ENCODE peak calls at places on chromosomes 5 and 9, in nine cellular contexts. I is left ventricle myocardium inferior, B is left lung, H is endothelial cell of umbilical vein, F is dorsolateral prefrontal cortex, X is tibial nerve, Z is coronary artery, G is body of pancreas, P is HepG2. N is an unnamed sample.

GRCh38 chr5:116612431-116612830 is 37.8 kb upstream of the SEMA6A start:
- DNase-seq in I (no peak), B (no peak), H (no peak), F (no peak), X (no peak), Z (no peak), G (no peak), P (no peak), N (no peak)

GRCh38 chr9:129761901-129762359 is 9.1 kb upstream of the PTGES start:
- DNase-seq in I (no peak), B (no peak), H (no peak), F (no peak), X (no peak), Z (no peak), G (peak), P (no peak), N (no peak)

GRCh38 chr5:116097301-116097700 is 12.5 kb downstream of the COMMD10 start:
- DNase-seq in I (no peak), B (no peak), H (no peak), F (no peak), X (no peak), Z (no peak), G (no peak), P (no peak), N (no peak)

GRCh38 chr5:126512451-126512850 is 82.6 kb downstream of the ALDH7A1 start:
- DNase-seq in I (no peak), B (no peak), H (no peak), F (no peak), X (no peak), Z (no peak), G (no peak), P (no peak), N (no peak)

GRCh38 chr5:16809816-16810502 is 126.1 kb downstream of the MYO10 start:
- DNase-seq in I (peak), B (no peak), H (no peak), F (no peak), X (peak), Z (no peak), G (peak), P (peak), N (peak)

GRCh38 chr5:81922790-81923398 is 48.9 kb upstream of the ATG10 start:
- DNase-seq in I (no peak), B (no peak), H (no peak), F (no peak), X (no peak), Z (no peak), G (no peak), P (no peak), N (no peak)

GRCh38 chr9:126857261-126857960 is 3.0 kb upstream of the ZBTB34 start:
- DNase-seq in I (no peak), B (no peak), H (no peak), F (no peak), X (no peak), Z (no peak), G (peak), P (no peak), N (no peak)

GRCh38 chr5:635321-636055 is 23.3 kb downstream of the CEP72 start:
- DNase-seq in I (no peak), B (no peak), H (no peak), F (no peak), X (no peak), Z (no peak), G (no peak), P (no peak), N (no peak)

GRCh38 chr5:133261993-133262392 is 210.2 kb downstream of the HSPA4 start:
- DNase-seq in I (no peak), B (no peak), H (no peak), F (no peak), X (no peak), Z (no peak), G (peak), P (peak), N (no peak)

GRCh38 chr5:123670981-123671557 is 159.1 kb downstream of the CSNK1G3 start:
- DNase-seq in I (no peak), B (no peak), H (peak), F (peak), X (peak), Z (no peak), G (peak), P (peak), N (peak)

GRCh38 chr5:54171645-54172384 is 138.6 kb downstream of the ARL15 start:
- DNase-seq in I (no peak), B (no peak), H (peak), F (no peak), X (no peak), Z (no peak), G (peak), P (no peak), N (no peak)

GRCh38 chr5:93572101-93572772 is 8.8 kb downstream of the NR2F1-AS1 start:
- DNase-seq in I (no peak), B (no peak), H (no peak), F (no peak), X (no peak), Z (no peak), G (no peak), P (no peak), N (no peak)

GRCh38 chr9:130488621-130489330 is 44.0 kb downstream of the ASS1 start:
- DNase-seq in I (no peak), B (peak), H (no peak), F (no peak), X (no peak), Z (no peak), G (no peak), P (no peak), N (no peak)

GRCh38 chr5:172455511-172456061 is 1.3 kb upstream of the SH3PXD2B start:
- DNase-seq in I (no peak), B (no peak), H (peak), F (peak), X (no peak), Z (no peak), G (no peak), P (no peak), N (no peak)

GRCh38 chr9:113516840-113517577 is 53.5 kb downstream of the RGS3 start:
- DNase-seq in I (no peak), B (no peak), H (no peak), F (no peak), X (no peak), Z (no peak), G (no peak), P (no peak), N (no peak)

GRCh38 chr9:36748322-36748899 is 175.7 kb downstream of the MELK start:
- DNase-seq in I (peak), B (no peak), H (peak), F (no peak), X (peak), Z (no peak), G (peak), P (no peak), N (peak)

GRCh38 chr5:170491479-170491878 is 12.3 kb upstream of the KCNIP1 start:
- DNase-seq in I (no peak), B (no peak), H (peak), F (no peak), X (peak), Z (no peak), G (peak), P (no peak), N (no peak)

GRCh38 chr9:35749515-35750255 is 598 bp downstream of the RGP1 start:
- DNase-seq in I (no peak), B (no peak), H (peak), F (peak), X (no peak), Z (no peak), G (peak), P (no peak), N (no peak)

GRCh38 chr9:91486699-91487497 is 63.3 kb upstream of the NFIL3 start:
- DNase-seq in I (no peak), B (no peak), H (no peak), F (no peak), X (no peak), Z (no peak), G (no peak), P (no peak), N (no peak)

GRCh38 chr9:137205126-137206069 is at the start of the genes NDOR1 and TMEM203:
- DNase-seq in I (peak), B (peak), H (peak), F (peak), X (peak), Z (peak), G (peak), P (peak), N (peak)

GRCh38 chr5:172837640-172838039 is 3.6 kb downstream of the ERGIC1 start:
- DNase-seq in I (no peak), B (peak), H (peak), F (no peak), X (no peak), Z (no peak), G (peak), P (no peak), N (no peak)

GRCh38 chr5:203246-203645 is 12.0 kb downstream of the LRRC14B start:
- DNase-seq in I (no peak), B (no peak), H (no peak), F (no peak), X (no peak), Z (no peak), G (no peak), P (no peak), N (no peak)

GRCh38 chr9:129318121-129319075 is 140.3 kb upstream of the IER5L start:
- DNase-seq in I (no peak), B (no peak), H (no peak), F (no peak), X (no peak), Z (peak), G (peak), P (peak), N (peak)

GRCh38 chr9:89617978-89618377 is 13.2 kb downstream of the GADD45G start:
- DNase-seq in I (no peak), B (no peak), H (no peak), F (no peak), X (no peak), Z (no peak), G (peak), P (no peak), N (no peak)

GRCh38 chr5:144121577-144121976 is 48.9 kb downstream of the YIPF5 start:
- DNase-seq in I (no peak), B (no peak), H (peak), F (no peak), X (no peak), Z (no peak), G (no peak), P (no peak), N (no peak)

GRCh38 chr5:170603578-170604565 is 100.1 kb downstream of the KCNIP1 start:
- DNase-seq in I (peak), B (no peak), H (peak), F (peak), X (peak), Z (no peak), G (peak), P (peak), N (no peak)

GRCh38 chr9:4490705-4491620 is 695 bp downstream of the SLC1A1 start:
- DNase-seq in I (no peak), B (no peak), H (peak), F (peak), X (no peak), Z (no peak), G (no peak), P (no peak), N (peak)
- H3K27ac ChIP-seq in I (peak), B (peak), H (peak), F (peak), X (peak), Z (peak), G (peak), P (no peak), N (no peak)

DNA sequence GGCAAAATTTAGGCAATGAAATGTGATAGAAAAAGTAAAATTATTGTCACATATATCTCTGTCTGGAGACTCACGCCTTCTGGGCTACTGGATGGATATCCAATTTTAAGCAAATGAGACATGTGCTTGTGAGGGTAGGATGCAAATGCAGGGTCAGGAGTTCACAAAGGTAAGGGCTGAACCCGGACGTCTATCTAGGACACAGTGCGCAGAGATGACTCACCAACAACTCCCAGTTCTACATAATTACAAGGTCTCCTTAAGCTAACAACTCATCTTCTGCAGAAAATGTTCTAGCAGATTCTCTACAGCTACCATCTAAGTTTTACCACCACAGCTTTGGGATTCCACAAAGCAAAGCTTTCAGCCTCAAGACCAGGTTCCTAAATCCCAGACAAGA is 160.5 kb downstream of the ENTREP1 start:
- DNase-seq in I (no peak), B (no peak), H (no peak), F (no peak), X (no peak), Z (no peak), G (no peak), P (no peak), N (no peak)
- TF ChIP-seq CTCF in I (no peak), B (no peak), H (no peak), F (no peak), X (no peak), Z (no peak), G (no peak), P (no peak), N (no peak)

DNA sequence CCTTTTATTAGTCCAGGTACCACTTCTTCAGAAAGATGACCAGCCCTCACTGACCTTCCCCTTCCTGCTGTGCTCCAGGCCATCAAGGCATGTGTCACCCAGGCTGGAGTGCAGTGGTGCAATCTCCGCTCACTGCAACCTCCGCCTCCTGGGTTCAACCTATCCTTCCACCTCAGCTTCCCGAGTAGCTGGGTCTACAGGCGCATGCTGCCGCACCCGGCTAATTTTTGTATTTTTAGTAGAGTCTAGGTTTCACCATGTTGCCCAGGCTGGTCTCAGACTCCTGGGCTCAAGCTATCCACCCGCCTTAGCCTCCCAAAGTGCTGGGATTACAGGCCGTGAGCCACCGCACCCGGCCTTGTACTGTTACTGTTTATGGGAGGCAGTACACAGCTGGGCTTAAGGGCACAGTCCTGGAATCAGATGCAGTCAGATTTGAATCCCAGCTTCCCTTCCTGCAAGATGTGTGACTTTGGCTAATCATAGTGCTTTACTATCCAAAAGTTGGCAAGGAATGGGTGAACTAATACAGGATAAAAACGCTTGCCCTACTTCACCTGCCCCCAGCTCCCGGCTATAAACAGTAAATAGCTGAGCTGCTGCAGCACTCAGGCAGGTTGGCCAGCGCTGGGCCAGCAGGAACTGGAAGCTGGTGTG is 483 bp upstream of the EIF4EBP3 start:
- DNase-seq in I (no peak), B (no peak), H (no peak), F (no peak), X (no peak), Z (no peak), G (no peak), P (peak), N (no peak)
- H3K27ac ChIP-seq in I (peak), B (peak), H (no peak), F (peak), X (peak), Z (peak), G (peak), P (peak), N (peak)

DNA sequence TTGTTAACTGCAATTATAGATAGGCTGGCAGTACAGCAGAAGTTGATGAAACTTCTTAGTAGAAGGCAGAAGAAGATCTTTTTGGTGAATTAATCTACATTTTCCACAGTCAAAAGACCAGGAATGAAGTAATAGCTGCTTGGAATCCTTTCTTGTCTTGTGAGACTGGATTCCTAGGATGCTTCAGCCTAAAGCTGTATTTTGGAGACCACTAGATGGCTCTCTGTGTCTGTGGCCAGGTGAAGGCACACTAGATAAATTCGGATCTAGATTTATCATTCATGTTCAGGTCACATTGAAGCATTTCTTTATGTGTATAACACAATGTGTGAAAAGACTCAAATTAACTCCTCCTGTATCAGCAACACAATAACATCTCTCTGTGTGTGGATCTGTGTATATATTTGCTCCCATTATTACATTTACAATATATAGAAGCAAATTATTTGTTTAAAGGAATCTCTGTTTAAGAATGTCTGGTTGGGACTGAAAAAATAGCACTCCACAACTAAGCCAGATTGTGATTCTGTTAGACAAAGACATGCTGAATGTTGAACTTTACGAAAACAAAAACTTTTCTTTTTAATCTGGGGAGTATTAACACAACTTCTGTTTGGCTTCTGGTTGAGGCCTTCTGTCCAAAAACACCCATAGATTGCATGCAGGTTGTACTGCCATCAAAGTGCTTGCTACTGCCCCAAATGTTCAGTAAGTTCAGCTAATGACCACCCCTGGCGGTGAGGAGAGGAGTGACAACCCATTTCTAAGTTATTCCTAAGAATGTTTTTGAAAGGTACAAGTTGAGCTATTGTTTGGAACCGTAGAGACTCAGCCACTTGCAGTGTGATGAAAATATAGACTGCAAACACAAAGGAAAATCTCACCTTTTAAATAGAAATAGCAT is 10.6 kb downstream of the GRIN3A start:
- DNase-seq in I (no peak), B (no peak), H (no peak), F (no peak), X (no peak), Z (no peak), G (peak), P (peak), N (no peak)
- TF ChIP-seq CTCF in I (peak), B (peak), H (peak), F (peak), X (no peak), Z (no peak), G (peak), P (peak), N (peak)

DNA sequence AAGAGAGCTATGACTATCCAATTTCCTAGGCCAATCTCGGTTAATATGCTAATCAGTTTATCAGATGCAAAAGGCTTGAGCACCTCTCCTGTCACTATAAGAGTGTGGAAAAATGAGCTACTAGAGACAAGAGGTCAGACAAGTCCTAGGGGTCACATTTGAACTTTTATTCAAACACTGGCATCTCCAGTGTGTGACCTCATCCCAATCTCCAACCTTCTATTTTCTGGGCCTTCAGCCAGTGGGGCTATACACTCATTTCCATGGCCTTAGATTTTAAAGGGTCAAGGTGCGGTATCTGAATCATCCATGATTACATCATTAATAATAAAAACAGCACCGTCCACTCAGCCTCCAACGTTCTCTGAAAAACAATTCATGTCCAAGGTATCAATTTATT is 139.6 kb upstream of the LRRTM2 start:
- DNase-seq in I (no peak), B (no peak), H (peak), F (no peak), X (no peak), Z (no peak), G (peak), P (no peak), N (no peak)
- H3K27ac ChIP-seq in I (no peak), B (no peak), H (no peak), F (no peak), X (no peak), Z (no peak), G (no peak), P (no peak), N (no peak)

DNA sequence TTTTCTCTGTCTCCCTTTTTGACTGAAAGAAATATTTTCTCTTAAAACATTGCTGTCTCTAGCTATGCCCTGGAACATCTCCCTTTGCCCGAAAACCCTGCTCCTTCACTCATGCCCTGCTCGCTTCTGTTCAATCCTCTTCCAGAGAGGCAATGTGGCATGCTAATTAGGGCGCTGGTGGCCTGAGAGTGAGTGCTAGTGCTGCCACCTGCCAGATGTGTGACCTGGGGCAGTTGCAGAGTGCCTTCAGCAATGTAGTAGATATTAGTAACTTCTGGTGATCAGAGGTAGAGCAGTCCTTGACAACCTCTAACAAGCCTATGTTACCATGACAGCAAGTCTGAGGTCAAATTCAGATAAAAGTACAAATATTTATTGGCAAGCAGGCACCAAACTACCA is 119.5 kb upstream of the OSMR start:
- DNase-seq in I (no peak), B (no peak), H (no peak), F (no peak), X (no peak), Z (no peak), G (no peak), P (no peak), N (no peak)
- TF ChIP-seq CTCF in I (no peak), B (no peak), H (no peak), F (no peak), X (no peak), Z (no peak), G (no peak), P (peak), N (no peak)

DNA sequence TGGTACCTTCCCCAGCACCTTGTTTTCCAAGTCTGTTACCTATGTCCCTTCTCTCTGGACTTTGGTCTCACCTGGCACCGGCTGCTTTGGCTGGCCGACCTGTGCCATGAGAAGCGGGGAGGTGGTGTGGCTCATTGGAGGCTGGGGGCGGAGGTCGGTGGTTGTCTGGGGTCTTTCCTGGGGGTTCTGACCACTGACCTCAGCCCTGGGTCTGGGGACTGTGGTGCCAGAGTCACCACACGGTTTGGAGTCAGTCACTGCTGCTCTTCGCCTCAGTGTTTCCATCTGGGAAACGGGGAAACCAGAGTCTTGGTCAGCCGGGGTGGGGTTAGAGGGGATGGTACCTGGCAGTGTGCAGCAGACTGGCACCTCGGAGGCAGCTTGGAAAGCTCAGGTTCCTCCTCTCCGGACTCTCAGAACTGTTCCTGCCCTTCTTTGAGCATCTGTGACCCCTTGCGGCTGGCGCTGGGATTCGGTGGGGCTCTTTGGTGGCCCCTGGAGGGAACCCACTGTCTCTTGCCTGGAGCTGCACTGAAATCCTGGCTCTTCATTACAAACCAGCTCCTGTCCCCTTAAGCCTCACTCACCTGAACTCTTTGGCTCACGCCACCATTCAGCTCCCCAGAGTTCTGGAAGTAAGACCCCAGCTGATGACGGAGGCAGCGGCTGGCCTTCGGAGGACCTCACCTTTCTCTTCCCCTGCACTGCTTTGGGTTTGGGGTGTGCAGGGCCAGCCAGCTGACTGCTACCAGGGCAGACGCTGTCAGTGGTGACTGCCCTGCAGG is 4.1 kb upstream of the RXRA start:
- DNase-seq in I (peak), B (peak), H (no peak), F (no peak), X (no peak), Z (no peak), G (peak), P (no peak), N (peak)
- H3K27ac ChIP-seq in I (no peak), B (no peak), H (no peak), F (no peak), X (no peak), Z (no peak), G (no peak), P (no peak), N (no peak)

N was measured in heart left ventricle.